ENCODE peak calls at places on chromosomes 11 and 22, in eight cellular contexts. One of them, this sample, is unnamed.

GRCh38 chr11:65593518-65594414 is 1.8 kb downstream of the KCNK7 start:
- DNase-seq in cardiac fibroblast: peak
- DNase-seq in dermis blood vessel endothelial cell: peak
- DNase-seq in kidney epithelial cell: no peak
- DNase-seq in pulmonary artery endothelial cell: no peak
- DNase-seq in pons: no peak
- DNase-seq in transverse colon: peak
- DNase-seq in neural progenitor cell: peak
- DNase-seq in this sample: no peak

GRCh38 chr11:31797227-31798056 is 13.7 kb downstream of the PAX6 start:
- DNase-seq in dermis blood vessel endothelial cell: no peak
- DNase-seq in pons: no peak
- DNase-seq in neural progenitor cell: peak
- DNase-seq in kidney epithelial cell: no peak
- DNase-seq in transverse colon: no peak
- DNase-seq in cardiac fibroblast: no peak
- DNase-seq in pulmonary artery endothelial cell: no peak
- DNase-seq in this sample: no peak

GRCh38 chr11:69810289-69811118 is 8.7 kb downstream of the FGF3 start:
- DNase-seq in dermis blood vessel endothelial cell: no peak
- DNase-seq in pulmonary artery endothelial cell: no peak
- DNase-seq in cardiac fibroblast: no peak
- DNase-seq in transverse colon: no peak
- DNase-seq in pons: no peak
- DNase-seq in neural progenitor cell: no peak
- DNase-seq in kidney epithelial cell: no peak
- DNase-seq in this sample: no peak

GRCh38 chr22:39432361-39432811 is 24.4 kb upstream of the MGAT3 start:
- DNase-seq in neural progenitor cell: no peak
- DNase-seq in pulmonary artery endothelial cell: no peak
- DNase-seq in pons: no peak
- DNase-seq in cardiac fibroblast: no peak
- DNase-seq in transverse colon: no peak
- DNase-seq in dermis blood vessel endothelial cell: no peak
- DNase-seq in kidney epithelial cell: no peak
- DNase-seq in this sample: no peak

GRCh38 chr11:44967930-44968496 is 17.3 kb upstream of the TP53I11 start:
- DNase-seq in cardiac fibroblast: no peak
- DNase-seq in kidney epithelial cell: no peak
- DNase-seq in neural progenitor cell: no peak
- DNase-seq in transverse colon: no peak
- DNase-seq in pons: no peak
- DNase-seq in pulmonary artery endothelial cell: no peak
- DNase-seq in dermis blood vessel endothelial cell: no peak
- DNase-seq in this sample: no peak

GRCh38 chr11:66607126-66607834 is 9.2 kb upstream of the RBM14 start:
- DNase-seq in transverse colon: peak
- DNase-seq in kidney epithelial cell: no peak
- DNase-seq in pons: peak
- DNase-seq in cardiac fibroblast: peak
- DNase-seq in dermis blood vessel endothelial cell: no peak
- DNase-seq in neural progenitor cell: no peak
- DNase-seq in pulmonary artery endothelial cell: no peak
- DNase-seq in this sample: no peak

GRCh38 chr11:90476442-90477007 is 253.7 kb upstream of the CHORDC1 start:
- DNase-seq in kidney epithelial cell: peak
- DNase-seq in cardiac fibroblast: peak
- DNase-seq in pulmonary artery endothelial cell: no peak
- DNase-seq in pons: peak
- DNase-seq in transverse colon: no peak
- DNase-seq in dermis blood vessel endothelial cell: peak
- DNase-seq in neural progenitor cell: peak
- DNase-seq in this sample: peak

GRCh38 chr11:31711137-31711536 is 100.0 kb downstream of the PAX6 start:
- DNase-seq in pons: no peak
- DNase-seq in cardiac fibroblast: no peak
- DNase-seq in transverse colon: no peak
- DNase-seq in neural progenitor cell: no peak
- DNase-seq in kidney epithelial cell: no peak
- DNase-seq in dermis blood vessel endothelial cell: peak
- DNase-seq in pulmonary artery endothelial cell: no peak
- DNase-seq in this sample: no peak

GRCh38 chr11:14583252-14584105 is 60.1 kb upstream of the PDE3B start:
- DNase-seq in dermis blood vessel endothelial cell: no peak
- DNase-seq in kidney epithelial cell: no peak
- DNase-seq in transverse colon: peak
- DNase-seq in pulmonary artery endothelial cell: no peak
- DNase-seq in neural progenitor cell: peak
- DNase-seq in cardiac fibroblast: peak
- DNase-seq in pons: no peak
- DNase-seq in this sample: no peak

GRCh38 chr11:101844608-101845007 is 70.2 kb upstream of the CEP126 start:
- DNase-seq in neural progenitor cell: no peak
- DNase-seq in dermis blood vessel endothelial cell: no peak
- DNase-seq in pons: no peak
- DNase-seq in transverse colon: no peak
- DNase-seq in pulmonary artery endothelial cell: no peak
- DNase-seq in kidney epithelial cell: no peak
- DNase-seq in cardiac fibroblast: no peak
- DNase-seq in this sample: no peak

GRCh38 chr11:112279901-112280267 is 19.2 kb upstream of the PLET1 start:
- DNase-seq in cardiac fibroblast: peak
- DNase-seq in dermis blood vessel endothelial cell: peak
- DNase-seq in transverse colon: peak
- DNase-seq in kidney epithelial cell: no peak
- DNase-seq in neural progenitor cell: peak
- DNase-seq in pons: peak
- DNase-seq in pulmonary artery endothelial cell: no peak
- DNase-seq in this sample: peak

GRCh38 chr11:41431784-41432183 is 27.7 kb downstream of the LRRC4C start:
- DNase-seq in kidney epithelial cell: no peak
- DNase-seq in pons: no peak
- DNase-seq in dermis blood vessel endothelial cell: no peak
- DNase-seq in transverse colon: no peak
- DNase-seq in cardiac fibroblast: no peak
- DNase-seq in pulmonary artery endothelial cell: no peak
- DNase-seq in neural progenitor cell: peak
- DNase-seq in this sample: no peak

GRCh38 chr22:21832291-21833290 is 34.9 kb downstream of the MAPK1 start:
- DNase-seq in dermis blood vessel endothelial cell: no peak
- DNase-seq in pons: no peak
- DNase-seq in neural progenitor cell: no peak
- DNase-seq in cardiac fibroblast: peak
- DNase-seq in transverse colon: no peak
- DNase-seq in pulmonary artery endothelial cell: no peak
- DNase-seq in kidney epithelial cell: no peak
- DNase-seq in this sample: no peak

GRCh38 chr11:103671143-103671651 is 365.2 kb upstream of the DDI1 start:
- DNase-seq in pons: no peak
- DNase-seq in pulmonary artery endothelial cell: no peak
- DNase-seq in transverse colon: no peak
- DNase-seq in kidney epithelial cell: no peak
- DNase-seq in dermis blood vessel endothelial cell: no peak
- DNase-seq in cardiac fibroblast: no peak
- DNase-seq in neural progenitor cell: no peak
- DNase-seq in this sample: no peak

GRCh38 chr22:23401111-23401909 is 178.8 kb downstream of the IGLL1 start:
- DNase-seq in kidney epithelial cell: peak
- DNase-seq in neural progenitor cell: no peak
- DNase-seq in transverse colon: no peak
- DNase-seq in pons: no peak
- DNase-seq in cardiac fibroblast: peak
- DNase-seq in dermis blood vessel endothelial cell: no peak
- DNase-seq in pulmonary artery endothelial cell: no peak
- DNase-seq in this sample: no peak

GRCh38 chr22:17767236-17768065 is 6.8 kb downstream of the BID start:
- DNase-seq in pons: no peak
- DNase-seq in transverse colon: no peak
- DNase-seq in kidney epithelial cell: no peak
- DNase-seq in cardiac fibroblast: no peak
- DNase-seq in pulmonary artery endothelial cell: no peak
- DNase-seq in dermis blood vessel endothelial cell: no peak
- DNase-seq in neural progenitor cell: no peak
- DNase-seq in this sample: peak

GRCh38 chr22:35334010-35334409 is 34.3 kb downstream of the TOM1 start:
- DNase-seq in dermis blood vessel endothelial cell: no peak
- DNase-seq in transverse colon: no peak
- DNase-seq in kidney epithelial cell: no peak
- DNase-seq in cardiac fibroblast: no peak
- DNase-seq in pulmonary artery endothelial cell: no peak
- DNase-seq in pons: no peak
- DNase-seq in neural progenitor cell: no peak
- DNase-seq in this sample: peak

GRCh38 chr11:60880635-60881282 is 13.4 kb downstream of the ZP1 start:
- DNase-seq in pulmonary artery endothelial cell: no peak
- DNase-seq in kidney epithelial cell: no peak
- DNase-seq in transverse colon: no peak
- DNase-seq in neural progenitor cell: no peak
- DNase-seq in cardiac fibroblast: no peak
- DNase-seq in pons: no peak
- DNase-seq in dermis blood vessel endothelial cell: no peak
- DNase-seq in this sample: no peak

GRCh38 chr11:130598433-130598832 is 150.0 kb downstream of the ADAMTS15 start:
- DNase-seq in cardiac fibroblast: no peak
- DNase-seq in kidney epithelial cell: no peak
- DNase-seq in transverse colon: no peak
- DNase-seq in pulmonary artery endothelial cell: no peak
- DNase-seq in pons: no peak
- DNase-seq in dermis blood vessel endothelial cell: no peak
- DNase-seq in neural progenitor cell: no peak
- DNase-seq in this sample: no peak

GRCh38 chr11:16986434-16987204 is 27.6 kb downstream of the PLEKHA7 start:
- DNase-seq in pulmonary artery endothelial cell: no peak
- DNase-seq in pons: no peak
- DNase-seq in neural progenitor cell: no peak
- DNase-seq in dermis blood vessel endothelial cell: no peak
- DNase-seq in kidney epithelial cell: no peak
- DNase-seq in transverse colon: peak
- DNase-seq in cardiac fibroblast: peak
- DNase-seq in this sample: peak

GRCh38 chr11:75450826-75451783 is 18.1 kb upstream of the KLHL35 start:
- DNase-seq in neural progenitor cell: peak
- DNase-seq in cardiac fibroblast: no peak
- DNase-seq in dermis blood vessel endothelial cell: peak
- DNase-seq in kidney epithelial cell: no peak
- DNase-seq in transverse colon: no peak
- DNase-seq in pons: no peak
- DNase-seq in pulmonary artery endothelial cell: no peak
- DNase-seq in this sample: no peak

GRCh38 chr11:119782673-119783072 is 53.7 kb upstream of the NECTIN1 start:
- DNase-seq in pulmonary artery endothelial cell: no peak
- DNase-seq in dermis blood vessel endothelial cell: no peak
- DNase-seq in neural progenitor cell: peak
- DNase-seq in kidney epithelial cell: no peak
- DNase-seq in transverse colon: no peak
- DNase-seq in pons: no peak
- DNase-seq in cardiac fibroblast: no peak
- DNase-seq in this sample: no peak

GRCh38 chr11:28142724-28143123 is 34.5 kb downstream of the METTL15 start:
- DNase-seq in pons: no peak
- DNase-seq in neural progenitor cell: no peak
- DNase-seq in cardiac fibroblast: no peak
- DNase-seq in dermis blood vessel endothelial cell: no peak
- DNase-seq in transverse colon: no peak
- DNase-seq in kidney epithelial cell: no peak
- DNase-seq in pulmonary artery endothelial cell: no peak
- DNase-seq in this sample: no peak

GRCh38 chr11:847876-848275 is 5.2 kb downstream of the TSPAN4 start:
- DNase-seq in cardiac fibroblast: no peak
- DNase-seq in neural progenitor cell: no peak
- DNase-seq in dermis blood vessel endothelial cell: no peak
- DNase-seq in transverse colon: no peak
- DNase-seq in pons: no peak
- DNase-seq in pulmonary artery endothelial cell: no peak
- DNase-seq in kidney epithelial cell: no peak
- DNase-seq in this sample: no peak

GRCh38 chr11:84165139-84165538 is 879.0 kb upstream of the CCDC90B start:
- DNase-seq in pulmonary artery endothelial cell: no peak
- DNase-seq in cardiac fibroblast: no peak
- DNase-seq in transverse colon: no peak
- DNase-seq in pons: no peak
- DNase-seq in dermis blood vessel endothelial cell: no peak
- DNase-seq in neural progenitor cell: no peak
- DNase-seq in kidney epithelial cell: peak
- DNase-seq in this sample: no peak

GRCh38 chr11:66970808-66971442 is 4.2 kb upstream of the C11orf86 start:
- DNase-seq in dermis blood vessel endothelial cell: peak
- DNase-seq in cardiac fibroblast: peak
- DNase-seq in kidney epithelial cell: peak
- DNase-seq in neural progenitor cell: no peak
- DNase-seq in pons: no peak
- DNase-seq in pulmonary artery endothelial cell: peak
- DNase-seq in transverse colon: peak
- DNase-seq in this sample: no peak

GRCh38 chr11:6568191-6568918 is 35.1 kb downstream of the RRP8 start:
- DNase-seq in neural progenitor cell: peak
- DNase-seq in pulmonary artery endothelial cell: peak
- DNase-seq in dermis blood vessel endothelial cell: peak
- DNase-seq in cardiac fibroblast: peak
- DNase-seq in kidney epithelial cell: peak
- DNase-seq in transverse colon: no peak
- DNase-seq in pons: peak
- DNase-seq in this sample: no peak

GRCh38 chr11:31793264-31793663 is 17.9 kb downstream of the PAX6 start:
- DNase-seq in neural progenitor cell: no peak
- DNase-seq in transverse colon: no peak
- DNase-seq in kidney epithelial cell: no peak
- DNase-seq in pons: no peak
- DNase-seq in pulmonary artery endothelial cell: no peak
- DNase-seq in dermis blood vessel endothelial cell: no peak
- DNase-seq in cardiac fibroblast: no peak
- DNase-seq in this sample: no peak

GRCh38 chr22:19097518-19097917 is 24.7 kb downstream of the DGCR2 start:
- DNase-seq in transverse colon: no peak
- DNase-seq in kidney epithelial cell: no peak
- DNase-seq in pons: no peak
- DNase-seq in pulmonary artery endothelial cell: no peak
- DNase-seq in dermis blood vessel endothelial cell: no peak
- DNase-seq in neural progenitor cell: no peak
- DNase-seq in cardiac fibroblast: no peak
- DNase-seq in this sample: no peak

GRCh38 chr11:102494216-102494615 is 36.3 kb downstream of the MMP7 start:
- DNase-seq in kidney epithelial cell: peak
- DNase-seq in pulmonary artery endothelial cell: peak
- DNase-seq in dermis blood vessel endothelial cell: peak
- DNase-seq in pons: no peak
- DNase-seq in neural progenitor cell: no peak
- DNase-seq in cardiac fibroblast: peak
- DNase-seq in transverse colon: peak
- DNase-seq in this sample: no peak

GRCh38 chr11:20131744-20132666 is 28.3 kb downstream of the DBX1 start:
- DNase-seq in pulmonary artery endothelial cell: no peak
- DNase-seq in dermis blood vessel endothelial cell: peak
- DNase-seq in cardiac fibroblast: peak
- DNase-seq in transverse colon: peak
- DNase-seq in neural progenitor cell: peak
- DNase-seq in pons: peak
- DNase-seq in kidney epithelial cell: no peak
- DNase-seq in this sample: no peak

GRCh38 chr22:38766076-38766777 is 10.4 kb upstream of the SUN2 start:
- DNase-seq in cardiac fibroblast: peak
- DNase-seq in pons: peak
- DNase-seq in pulmonary artery endothelial cell: no peak
- DNase-seq in dermis blood vessel endothelial cell: peak
- DNase-seq in kidney epithelial cell: peak
- DNase-seq in transverse colon: peak
- DNase-seq in neural progenitor cell: peak
- DNase-seq in this sample: no peak

This sample was measured in GM06990.